ENCODE peak calls at places on chromosomes 16 and 17, in four cellular contexts. X, V, N and M are unnamed samples.

GRCh38 chr17:74738051-74738996 is 1.3 kb downstream of the RAB37 start:
- DNase-seq in X (no peak), V (no peak), N (peak; percentile 66), M (peak; percentile 66)

GRCh38 chr16:11273721-11274324 is 394 bp upstream of the PRM3 start:
- DNase-seq in X (no peak), V (no peak), N (no peak), M (no peak)

GRCh38 chr17:74185786-74186185 is 17.7 kb upstream of the RPL38 start:
- DNase-seq in X (no peak), V (no peak), N (no peak), M (no peak)

GRCh38 chr16:6615661-6616060 is 717.0 kb upstream of the RBFOX1 start:
- DNase-seq in X (no peak), V (no peak), N (no peak), M (no peak)

GRCh38 chr17:68943123-68943811 is 11.9 kb downstream of the ABCA8 start:
- DNase-seq in X (no peak), V (no peak), N (no peak), M (no peak)

GRCh38 chr16:89448656-89449055 is 41.7 kb downstream of the ANKRD11 start:
- DNase-seq in X (no peak), V (no peak), N (no peak), M (no peak)

GRCh38 chr16:63289834-63290460 is 1253.7 kb upstream of the CDH8 start:
- DNase-seq in X (peak; percentile 8), V (peak; percentile 68), N (peak; percentile 0), M (no peak)

GRCh38 chr17:80474933-80475915 is 1.2 kb downstream of the NPTX1 start:
- DNase-seq in X (no peak), V (no peak), N (no peak), M (no peak)

GRCh38 chr17:82645516-82645915 is 2.7 kb downstream of the WDR45B start:
- DNase-seq in X (no peak), V (no peak), N (no peak), M (no peak)

GRCh38 chr16:87216148-87216823 is 100.9 kb downstream of the C16orf95 start:
- DNase-seq in X (no peak), V (no peak), N (no peak), M (no peak)

GRCh38 chr16:4882261-4882632 is 35.0 kb downstream of the UBN1 start:
- DNase-seq in X (no peak), V (no peak), N (no peak), M (no peak)

GRCh38 chr16:83549836-83550569 is 257.8 kb upstream of the HSBP1 start:
- DNase-seq in X (no peak), V (no peak), N (no peak), M (no peak)

GRCh38 chr17:63399856-63400255 is 46.2 kb downstream of the CYB561 start:
- DNase-seq in X (no peak), V (no peak), N (no peak), M (no peak)

GRCh38 chr17:64632193-64632592 is 29.9 kb downstream of the SMURF2 start:
- DNase-seq in X (no peak), V (no peak), N (no peak), M (no peak)

GRCh38 chr17:21466550-21466949 is 90.4 kb downstream of the KCNJ12 start:
- DNase-seq in X (no peak), V (no peak), N (no peak), M (no peak)

GRCh38 chr16:17395849-17396480 is 74.8 kb downstream of the XYLT1 start:
- DNase-seq in X (no peak), V (no peak), N (no peak), M (no peak)

GRCh38 chr16:67464565-67464964 is 16.4 kb downstream of the ATP6V0D1 start:
- DNase-seq in X (no peak), V (no peak), N (no peak), M (no peak)

GRCh38 chr17:40283662-40284061 is 4.0 kb upstream of the CDC6 start:
- DNase-seq in X (no peak), V (no peak), N (no peak), M (no peak)

GRCh38 chr17:40218006-40218739 is 931 bp upstream of the WIPF2 start:
- DNase-seq in X (no peak), V (no peak), N (no peak), M (no peak)

GRCh38 chr16:177394-177822 is 928 bp downstream of the HBA1 start:
- DNase-seq in X (peak; percentile 93), V (no peak), N (no peak), M (no peak)

GRCh38 chr17:72297326-72298115 is 176.7 kb downstream of the SOX9 start:
- DNase-seq in X (no peak), V (no peak), N (no peak), M (no peak)

GRCh38 chr16:72467157-72467759 is 295.3 kb upstream of the PMFBP1 start:
- DNase-seq in X (peak; percentile 4), V (no peak), N (no peak), M (no peak)

GRCh38 chr17:4721203-4722135 is 9.8 kb upstream of the MED11 start:
- DNase-seq in X (no peak), V (no peak), N (no peak), M (no peak)

GRCh38 chr16:58727796-58728568 is 6.1 kb downstream of the GOT2 start:
- DNase-seq in X (no peak), V (no peak), N (no peak), M (no peak)

GRCh38 chr17:43823350-43824084 is 9.4 kb downstream of the MPP3 start:
- DNase-seq in X (peak; percentile 36), V (no peak), N (no peak), M (no peak)

GRCh38 chr17:3639981-3640596 is 3.5 kb downstream of the CTNS start:
- DNase-seq in X (no peak), V (no peak), N (peak; percentile 39), M (no peak)

GRCh38 chr17:72421128-72422092 is 300.6 kb downstream of the SOX9 start:
- DNase-seq in X (no peak), V (no peak), N (peak; percentile 10), M (no peak)

GRCh38 chr16:79093554-79093967 is 507.0 kb downstream of the MAF start:
- DNase-seq in X (no peak), V (no peak), N (peak; percentile 42), M (no peak)

GRCh38 chr16:88700636-88701482 is 5.3 kb downstream of the RNF166 start:
- DNase-seq in X (no peak), V (no peak), N (peak; percentile 88), M (peak; percentile 95)

GRCh38 chr17:51147641-51148040 is 5.7 kb upstream of the NME1 start:
- DNase-seq in X (no peak), V (no peak), N (no peak), M (no peak)

GRCh38 chr16:81238296-81239011 is at the start of gene BCO1:
- DNase-seq in X (peak; percentile 1), V (peak; percentile 39), N (no peak), M (no peak)

GRCh38 chr17:7573324-7574080 is 5.9 kb upstream of the CD68 start:
- DNase-seq in X (peak; percentile 17), V (peak; percentile 90), N (peak; percentile 82), M (peak; percentile 86)

GRCh38 chr17:17874478-17874877 is 37.7 kb upstream of the SREBF1 start:
- DNase-seq in X (no peak), V (no peak), N (no peak), M (no peak)

GRCh38 chr17:78294776-78295175 is 63.3 kb downstream of the TMEM235 start:
- DNase-seq in X (no peak), V (no peak), N (no peak), M (no peak)

GRCh38 chr16:22092143-22092933 is at the start of gene VWA3A:
- DNase-seq in X (no peak), V (peak; percentile 73), N (no peak), M (no peak)

GRCh38 chr16:66194866-66195265 is 171.6 kb upstream of the CDH5 start:
- DNase-seq in X (no peak), V (no peak), N (no peak), M (no peak)

GRCh38 chr17:18859256-18859655 is 1.3 kb downstream of the PRPSAP2 start:
- DNase-seq in X (no peak), V (no peak), N (no peak), M (no peak)

GRCh38 chr17:75605790-75606189 is 18.2 kb downstream of the MYO15B start:
- DNase-seq in X (no peak), V (no peak), N (no peak), M (no peak)

GRCh38 chr17:62705116-62705515 is 77.6 kb downstream of the MRC2 start:
- DNase-seq in X (no peak), V (no peak), N (no peak), M (no peak)

GRCh38 chr17:49316889-49317288 is 45.2 kb downstream of the ZNF652 start:
- DNase-seq in X (no peak), V (no peak), N (no peak), M (no peak)